ENCODE peak calls at places on chromosome 1, in four cellular contexts. D, A, N and M are unnamed samples.

GRCh38 chr1:206969090-206969489 is 1.2 kb downstream of the FCAMR start:
- DNase-seq in N (no peak), A (no peak), D (no peak), M (no peak)

GRCh38 chr1:116775116-116775752 is 21.0 kb downstream of the CD2 start:
- DNase-seq in A (no peak), N (no peak), D (no peak), M (no peak)

GRCh38 chr1:162856260-162856659 is 4.7 kb downstream of the CCDC190 start:
- DNase-seq in D (no peak), A (no peak), N (no peak), M (no peak)

GRCh38 chr1:169047074-169047473 is 59.4 kb upstream of the ATP1B1 start:
- DNase-seq in A (no peak), D (no peak), N (no peak), M (no peak)

GRCh38 chr1:30126839-30127238 is 596.5 kb downstream of the MATN1 start:
- DNase-seq in D (no peak), A (no peak), N (no peak), M (no peak)

GRCh38 chr1:228377664-228378452 is 28.8 kb downstream of the TRIM11 start:
- DNase-seq in N (no peak), A (no peak), D (no peak), M (no peak)

GRCh38 chr1:11838349-11839272 is 9.0 kb downstream of the NPPA start:
- DNase-seq in D (peak), A (peak), N (peak), M (peak)

GRCh38 chr1:40478276-40478675 is 1.2 kb downstream of the ZFP69 start:
- DNase-seq in D (no peak), N (no peak), A (no peak), M (no peak)

GRCh38 chr1:39082140-39082799 is 56.1 kb downstream of the NDUFS5 start:
- DNase-seq in A (no peak), N (no peak), D (no peak), M (peak)

GRCh38 chr1:200708769-200709168 is 29.9 kb upstream of the CAMSAP2 start:
- DNase-seq in A (peak), N (no peak), D (no peak), M (no peak)

GRCh38 chr1:77468556-77468955 is 186.7 kb downstream of the AK5 start:
- DNase-seq in D (no peak), N (no peak), A (no peak), M (no peak)

GRCh38 chr1:55155522-55155921 is 59.6 kb downstream of the USP24 start:
- DNase-seq in D (no peak), N (no peak), A (peak), M (peak)

GRCh38 chr1:37850352-37850955 is 8.9 kb downstream of the MTF1 start:
- DNase-seq in A (no peak), N (no peak), D (no peak), M (no peak)

GRCh38 chr1:201917362-201918033 is 28.8 kb downstream of the SHISA4 start:
- DNase-seq in A (peak), D (no peak), N (no peak), M (no peak)

GRCh38 chr1:50989694-50990093 is 19.6 kb downstream of the CDKN2C start:
- DNase-seq in D (no peak), N (no peak), A (no peak), M (no peak)

GRCh38 chr1:54326577-54327385 is 79.4 kb downstream of the SSBP3 start:
- DNase-seq in D (no peak), N (no peak), A (no peak), M (no peak)

GRCh38 chr1:58397187-58397820 is 149.2 kb downstream of the OMA1 start:
- DNase-seq in N (no peak), D (peak), A (no peak), M (no peak)

GRCh38 chr1:230834292-230834691 is 34.0 kb downstream of the C1orf198 start:
- DNase-seq in N (no peak), A (no peak), D (no peak), M (no peak)

GRCh38 chr1:20849100-20849499 is 62.0 kb upstream of the HP1BP3 start:
- DNase-seq in N (no peak), D (no peak), A (no peak), M (no peak)

GRCh38 chr1:2548068-2548589 is 8.0 kb upstream of the TNFRSF14 start:
- DNase-seq in N (peak), A (peak), D (peak), M (peak)

GRCh38 chr1:201126832-201127754 is at the start of gene ASCL5:
- DNase-seq in A (no peak), N (no peak), D (peak), M (peak)

GRCh38 chr1:165598676-165599059 is 32.4 kb upstream of the MGST3 start:
- DNase-seq in D (no peak), A (no peak), N (no peak), M (no peak)

GRCh38 chr1:200075938-200076546 is 48.5 kb downstream of the NR5A2 start:
- DNase-seq in N (no peak), A (no peak), D (peak), M (no peak)

GRCh38 chr1:193676996-193677569 is 490.7 kb upstream of the B3GALT2 start:
- DNase-seq in D (no peak), N (no peak), A (no peak), M (no peak)

GRCh38 chr1:41622859-41623732 is 138.6 kb upstream of the EDN2 start:
- DNase-seq in N (peak), D (no peak), A (no peak), M (no peak)

DNA sequence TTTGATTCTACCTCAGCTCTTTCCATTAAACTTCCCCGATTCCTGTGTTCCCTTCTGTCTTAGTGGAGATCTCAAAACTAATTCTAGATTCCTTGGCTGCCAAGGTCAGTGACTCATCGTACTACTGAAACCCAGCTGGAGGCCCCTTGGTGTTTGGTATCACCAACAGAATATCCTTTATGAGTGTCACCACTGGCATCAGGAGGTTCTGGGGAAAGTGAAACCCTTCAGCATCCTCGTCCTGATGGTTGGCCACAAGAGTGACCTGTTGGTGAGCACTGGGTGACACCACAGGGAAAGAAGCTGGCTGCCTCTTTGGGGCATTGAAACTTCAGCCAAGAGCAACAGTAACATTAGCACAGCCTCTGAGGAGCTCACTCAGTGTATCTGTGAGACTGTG is 9.6 kb downstream of the RAB42 start:
- DNase-seq in N (no peak), A (no peak), D (no peak), M (no peak)
- TF ChIP-seq ETV6 in N (no peak), A (no peak), D (no peak), M (no peak)

GRCh38 chr1:218996362-218996761 is 177.3 kb upstream of the LYPLAL1 start:
- DNase-seq in N (no peak), D (no peak), A (no peak), M (no peak)

GRCh38 chr1:218990019-218990418 is 183.7 kb upstream of the LYPLAL1 start:
- DNase-seq in A (no peak), N (no peak), D (no peak), M (no peak)

GRCh38 chr1:218986816-218987215 is 186.9 kb upstream of the LYPLAL1 start:
- DNase-seq in N (no peak), D (no peak), A (no peak), M (no peak)

GRCh38 chr1:218994615-218995014 is 179.1 kb upstream of the LYPLAL1 start:
- DNase-seq in A (no peak), D (no peak), N (no peak), M (no peak)

GRCh38 chr1:218991089-218991488 is 182.6 kb upstream of the LYPLAL1 start:
- DNase-seq in N (no peak), A (no peak), D (no peak), M (no peak)
- TF ChIP-seq CREB1 in N (no peak), A (no peak), D (no peak), M (no peak)

GRCh38 chr1:156639601-156640101 is 2.3 kb upstream of the BCAN start:
- DNase-seq in N (no peak), D (no peak), A (no peak), M (no peak)
- TF ChIP-seq ETV6 in N (no peak), D (no peak), A (no peak), M (no peak)

GRCh38 chr1:234869182-234870019 is 259.2 kb downstream of the TOMM20 start:
- DNase-seq in N (no peak), D (no peak), A (peak), M (no peak)
- TF ChIP-seq CREB1 in N (no peak), D (no peak), A (no peak), M (no peak)

DNA sequence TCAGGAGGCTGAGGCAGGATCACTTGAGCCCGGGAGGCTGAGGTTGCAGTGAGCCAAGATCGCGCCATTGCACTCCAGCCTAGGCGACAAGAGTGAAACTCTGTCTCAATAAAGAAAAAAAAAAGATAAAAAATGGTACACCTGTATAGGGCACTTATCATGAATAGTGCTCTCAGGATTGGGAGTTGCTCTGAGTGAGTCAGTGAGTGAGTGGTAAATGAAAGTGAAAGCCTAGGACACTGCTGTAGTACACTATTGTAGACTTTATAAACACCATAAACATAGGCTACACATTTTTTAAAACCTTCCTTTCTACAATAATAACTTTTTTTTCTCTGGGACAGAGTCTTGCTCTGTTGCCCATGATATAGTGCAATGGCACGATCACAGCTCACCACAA is 16.8 kb downstream of the PHTF1 start:
- DNase-seq in N (no peak), D (no peak), A (no peak), M (no peak)
- TF ChIP-seq ETV6 in N (no peak), D (no peak), A (no peak), M (no peak)